ENCODE peak calls at places on chromosomes 7 and 10, in nine cellular contexts. W, X, S, E, B, L, Q, I and P are unnamed samples.

GRCh38 chr7:4716946-4717694 is 35.0 kb downstream of the FOXK1 start:
- DNase-seq in I (no peak), X (peak), Q (no peak), E (no peak), W (no peak), L (no peak), S (no peak), B (no peak), P (no peak)

GRCh38 chr10:124027306-124028050 is 65.9 kb downstream of the CHST15 start:
- DNase-seq in Q (no peak), W (no peak), I (no peak), B (no peak), X (no peak), E (no peak), L (no peak), S (no peak), P (no peak)

GRCh38 chr10:19785366-19785765 is 30.9 kb upstream of the PLXDC2 start:
- DNase-seq in B (no peak), L (no peak), W (no peak), X (no peak), E (no peak), I (no peak), S (no peak), Q (no peak), P (no peak)

GRCh38 chr7:84744388-84744787 is 442.5 kb downstream of the SEMA3D start:
- DNase-seq in Q (no peak), I (no peak), B (peak), E (no peak), L (no peak), W (no peak), X (no peak), S (no peak), P (no peak)

GRCh38 chr7:156656598-156656997 is 16.0 kb downstream of the RNF32 start:
- DNase-seq in B (no peak), X (no peak), Q (no peak), L (no peak), S (no peak), E (no peak), I (no peak), W (no peak), P (no peak)

GRCh38 chr7:102300643-102301211 is 14.1 kb downstream of the SH2B2 start:
- DNase-seq in Q (no peak), L (no peak), S (no peak), E (no peak), X (no peak), W (no peak), B (no peak), I (no peak), P (no peak)

GRCh38 chr10:6124666-6125065 is 35.8 kb downstream of the RBM17 start:
- DNase-seq in B (no peak), X (peak), W (no peak), L (no peak), S (no peak), Q (no peak), I (no peak), E (no peak), P (no peak)

GRCh38 chr10:44039599-44039998 is 345.3 kb downstream of the CXCL12 start:
- DNase-seq in E (peak), S (no peak), W (no peak), L (no peak), Q (no peak), X (no peak), I (no peak), B (no peak), P (no peak)

GRCh38 chr7:10082896-10083295 is 890.8 kb upstream of the PHF14 start:
- DNase-seq in B (no peak), X (no peak), Q (no peak), I (no peak), L (no peak), E (no peak), S (no peak), W (no peak), P (no peak)

GRCh38 chr10:5631936-5632335 is 34.5 kb downstream of the ASB13 start:
- DNase-seq in Q (no peak), I (no peak), B (no peak), S (no peak), W (no peak), X (no peak), E (no peak), L (no peak), P (no peak)

GRCh38 chr10:130648807-130649206 is 512.6 kb downstream of the GLRX3 start:
- DNase-seq in I (no peak), E (no peak), X (no peak), Q (no peak), B (no peak), W (no peak), L (no peak), S (no peak), P (no peak)

GRCh38 chr7:39924122-39924521 is 25.9 kb upstream of the CDK13 start:
- DNase-seq in Q (no peak), I (no peak), S (no peak), E (no peak), W (no peak), X (no peak), B (no peak), L (no peak), P (no peak)

GRCh38 chr7:117247809-117248208 is 75.0 kb downstream of the WNT2 start:
- DNase-seq in I (no peak), X (no peak), L (no peak), S (no peak), B (no peak), E (peak), Q (no peak), W (no peak), P (no peak)

GRCh38 chr7:142894112-142894835 is 8.7 kb upstream of the TRPV6 start:
- DNase-seq in S (no peak), Q (no peak), W (no peak), E (no peak), X (no peak), B (no peak), L (no peak), I (no peak), P (no peak)

GRCh38 chr10:96863922-96864543 is 31.9 kb downstream of the LCOR start:
- DNase-seq in W (no peak), X (no peak), I (peak), B (peak), E (no peak), L (no peak), S (no peak), Q (no peak), P (peak)

GRCh38 chr10:103745264-103746247 is 109.8 kb downstream of the SH3PXD2A start:
- DNase-seq in X (no peak), W (no peak), S (no peak), Q (no peak), I (peak), B (no peak), L (peak), E (no peak), P (no peak)

GRCh38 chr10:101367569-101368453 is 13.8 kb downstream of the BTRC start:
- DNase-seq in S (peak), B (peak), L (peak), I (no peak), Q (no peak), E (peak), X (no peak), W (no peak), P (peak)

GRCh38 chr7:149753370-149754233 is 19.8 kb downstream of the ZNF467 start:
- DNase-seq in X (no peak), E (peak), B (peak), Q (no peak), S (peak), L (no peak), W (no peak), I (peak), P (no peak)

GRCh38 chr10:24639124-24639523 is 84.6 kb downstream of the ARHGAP21 start:
- DNase-seq in L (no peak), I (no peak), S (no peak), W (no peak), B (no peak), E (no peak), X (no peak), Q (no peak), P (no peak)

GRCh38 chr7:6243168-6243567 is 29.3 kb downstream of the CYTH3 start:
- DNase-seq in L (no peak), Q (no peak), I (no peak), B (no peak), W (no peak), S (no peak), X (no peak), E (no peak), P (no peak)

GRCh38 chr10:99977916-99978315 is 31.8 kb downstream of the DNMBP start:
- DNase-seq in B (peak), W (no peak), I (no peak), S (no peak), Q (no peak), E (no peak), L (no peak), X (no peak), P (no peak)

GRCh38 chr10:27890971-27891370 is 107.9 kb downstream of the ODAD2 start:
- DNase-seq in E (no peak), Q (no peak), B (no peak), I (no peak), X (no peak), S (no peak), L (no peak), W (no peak), P (no peak)

GRCh38 chr7:142441074-142441403 is 183.2 kb upstream of the PRSS58 start:
- DNase-seq in S (no peak), B (no peak), L (no peak), W (no peak), Q (no peak), X (no peak), I (peak), E (no peak), P (no peak)

GRCh38 chr7:69849268-69849667 is 251.0 kb downstream of the AUTS2 start:
- DNase-seq in S (no peak), Q (no peak), L (no peak), I (no peak), B (no peak), X (no peak), E (no peak), W (no peak), P (no peak)

GRCh38 chr10:86411281-86411841 is 44.8 kb upstream of the GRID1 start:
- DNase-seq in E (no peak), W (no peak), I (peak), B (peak), X (peak), Q (no peak), S (peak), L (peak), P (peak)

GRCh38 chr7:152338553-152338952 is 97.2 kb downstream of the KMT2C start:
- DNase-seq in E (no peak), Q (no peak), W (no peak), S (no peak), I (no peak), X (no peak), L (no peak), B (peak), P (no peak)

GRCh38 chr10:91409069-91409868 is 875 bp upstream of the HECTD2 start:
- DNase-seq in X (peak), B (peak), I (peak), E (peak), W (peak), Q (peak), S (peak), L (peak), P (peak)

GRCh38 chr10:1380075-1380793 is 324.0 kb downstream of the WDR37 start:
- DNase-seq in B (no peak), S (no peak), E (no peak), Q (no peak), I (no peak), X (no peak), L (no peak), W (no peak), P (no peak)

GRCh38 chr7:116706668-116707126 is 34.7 kb downstream of the MET start:
- DNase-seq in I (no peak), B (peak), E (no peak), Q (no peak), S (peak), X (no peak), W (no peak), L (no peak), P (peak)

GRCh38 chr7:88665892-88666514 is 93.5 kb upstream of the ZNF804B start:
- DNase-seq in I (no peak), B (no peak), X (no peak), S (no peak), W (no peak), L (no peak), E (no peak), Q (no peak), P (no peak)

GRCh38 chr7:151876112-151876898 is 610 bp downstream of the PRKAG2 start:
- DNase-seq in L (peak), I (peak), Q (peak), X (peak), S (no peak), E (no peak), B (peak), W (peak), P (no peak)

GRCh38 chr7:151727579-151728285 is 149.2 kb downstream of the PRKAG2 start:
- DNase-seq in B (peak), S (peak), E (peak), X (no peak), L (peak), I (peak), W (no peak), Q (no peak), P (peak)

GRCh38 chr7:95473276-95473985 is 12.3 kb upstream of the ASB4 start:
- DNase-seq in L (no peak), Q (peak), X (no peak), W (no peak), E (no peak), S (no peak), B (no peak), I (no peak), P (no peak)

GRCh38 chr10:98446656-98447221 is at the start of gene HPS1:
- DNase-seq in L (peak), Q (no peak), S (no peak), E (no peak), W (peak), I (peak), X (peak), B (peak), P (no peak)

GRCh38 chr7:93890041-93890463 is 501 bp downstream of the TFPI2 start:
- DNase-seq in S (no peak), Q (no peak), W (peak), B (peak), I (no peak), X (no peak), E (no peak), L (peak), P (no peak)

GRCh38 chr10:132331259-132331955 is 586 bp upstream of the LRRC27 start:
- DNase-seq in S (no peak), I (peak), W (no peak), L (no peak), E (no peak), Q (no peak), B (no peak), X (no peak), P (no peak)

GRCh38 chr10:112471878-112472487 is 25.0 kb downstream of the VTI1A start:
- DNase-seq in W (peak), S (no peak), X (no peak), Q (no peak), I (peak), L (no peak), E (peak), B (peak), P (no peak)

GRCh38 chr7:155052982-155053381 is 17.1 kb upstream of the HTR5A start:
- DNase-seq in S (no peak), Q (no peak), W (no peak), B (peak), X (no peak), E (no peak), I (no peak), L (no peak), P (no peak)